ENCODE peak calls at places on chromosomes 12 and 14, in six cellular contexts. One of them, this sample, is unnamed.

GRCh38 chr14:92937229-92937937 is 14.4 kb downstream of the CHGA start:
- DNase-seq in GM13976: no peak
- DNase-seq in HT1080: no peak
- DNase-seq in GM03348: no peak
- DNase-seq in fibroblast of mammary gland: no peak
- DNase-seq in heart left ventricle: no peak
- DNase-seq in this sample: no peak

GRCh38 chr14:75238728-75239455 is 39.7 kb upstream of the FOS start:
- DNase-seq in GM13976: no peak
- DNase-seq in HT1080: no peak
- DNase-seq in GM03348: no peak
- DNase-seq in fibroblast of mammary gland: no peak
- DNase-seq in heart left ventricle: no peak
- DNase-seq in this sample: no peak

GRCh38 chr12:53938276-53939140 is at the start of gene HOXC13:
- DNase-seq in GM13976: peak
- DNase-seq in HT1080: peak
- DNase-seq in GM03348: peak
- DNase-seq in fibroblast of mammary gland: peak
- DNase-seq in heart left ventricle: no peak
- DNase-seq in this sample: no peak

GRCh38 chr12:76260390-76260748 is 87.8 kb downstream of the BBS10 start:
- DNase-seq in GM13976: no peak
- DNase-seq in HT1080: peak
- DNase-seq in GM03348: no peak
- DNase-seq in fibroblast of mammary gland: peak
- DNase-seq in heart left ventricle: no peak
- DNase-seq in this sample: no peak

GRCh38 chr14:99598774-99599173 is 5.2 kb downstream of the CCDC85C start:
- DNase-seq in GM13976: no peak
- DNase-seq in HT1080: no peak
- DNase-seq in GM03348: no peak
- DNase-seq in fibroblast of mammary gland: no peak
- DNase-seq in heart left ventricle: no peak
- DNase-seq in this sample: no peak

GRCh38 chr12:27970391-27970980 is 2.0 kb downstream of the PTHLH start:
- DNase-seq in GM13976: peak
- DNase-seq in HT1080: no peak
- DNase-seq in GM03348: peak
- DNase-seq in fibroblast of mammary gland: peak
- DNase-seq in heart left ventricle: peak
- DNase-seq in this sample: no peak

GRCh38 chr12:95653761-95654546 is 102.7 kb upstream of the USP44 start:
- DNase-seq in GM13976: no peak
- DNase-seq in HT1080: peak
- DNase-seq in GM03348: peak
- DNase-seq in fibroblast of mammary gland: peak
- DNase-seq in heart left ventricle: no peak
- DNase-seq in this sample: no peak

GRCh38 chr12:120089796-120090195 is 26.8 kb downstream of the RAB35 start:
- DNase-seq in GM13976: no peak
- DNase-seq in HT1080: no peak
- DNase-seq in GM03348: no peak
- DNase-seq in fibroblast of mammary gland: no peak
- DNase-seq in heart left ventricle: peak
- DNase-seq in this sample: no peak

GRCh38 chr14:54711812-54712211 is 144.9 kb downstream of the SAMD4A start:
- DNase-seq in GM13976: no peak
- DNase-seq in HT1080: no peak
- DNase-seq in GM03348: no peak
- DNase-seq in fibroblast of mammary gland: no peak
- DNase-seq in heart left ventricle: no peak
- DNase-seq in this sample: no peak

GRCh38 chr14:91901449-91902250 is 34.3 kb upstream of the TC2N start:
- DNase-seq in GM13976: no peak
- DNase-seq in HT1080: no peak
- DNase-seq in GM03348: peak
- DNase-seq in fibroblast of mammary gland: peak
- DNase-seq in heart left ventricle: no peak
- DNase-seq in this sample: no peak

GRCh38 chr12:85639834-85640233 is 196.4 kb downstream of the RASSF9 start:
- DNase-seq in GM13976: no peak
- DNase-seq in HT1080: peak
- DNase-seq in GM03348: no peak
- DNase-seq in fibroblast of mammary gland: no peak
- DNase-seq in heart left ventricle: no peak
- DNase-seq in this sample: no peak

GRCh38 chr12:128951448-128951847 is 98.2 kb downstream of the GLT1D1 start:
- DNase-seq in GM13976: no peak
- DNase-seq in HT1080: peak
- DNase-seq in GM03348: no peak
- DNase-seq in fibroblast of mammary gland: no peak
- DNase-seq in heart left ventricle: no peak
- DNase-seq in this sample: no peak

GRCh38 chr12:54207539-54208267 is 18.9 kb upstream of the SMUG1 start:
- DNase-seq in GM13976: peak
- DNase-seq in HT1080: peak
- DNase-seq in GM03348: peak
- DNase-seq in fibroblast of mammary gland: peak
- DNase-seq in heart left ventricle: peak
- DNase-seq in this sample: peak

GRCh38 chr14:61489932-61490331 is 168.6 kb downstream of the PRKCH start:
- DNase-seq in GM13976: no peak
- DNase-seq in HT1080: no peak
- DNase-seq in GM03348: no peak
- DNase-seq in fibroblast of mammary gland: no peak
- DNase-seq in heart left ventricle: no peak
- DNase-seq in this sample: no peak

GRCh38 chr14:69685217-69685616 is 73.8 kb downstream of the SUSD6 start:
- DNase-seq in GM13976: peak
- DNase-seq in HT1080: peak
- DNase-seq in GM03348: no peak
- DNase-seq in fibroblast of mammary gland: peak
- DNase-seq in heart left ventricle: no peak
- DNase-seq in this sample: peak

GRCh38 chr14:100891501-100892445 is 11.7 kb downstream of the RTL1 start:
- DNase-seq in GM13976: no peak
- DNase-seq in HT1080: no peak
- DNase-seq in GM03348: no peak
- DNase-seq in fibroblast of mammary gland: no peak
- DNase-seq in heart left ventricle: peak
- DNase-seq in this sample: no peak

GRCh38 chr14:49931523-49931922 is 38.6 kb downstream of the ARF6 start:
- DNase-seq in GM13976: no peak
- DNase-seq in HT1080: no peak
- DNase-seq in GM03348: no peak
- DNase-seq in fibroblast of mammary gland: no peak
- DNase-seq in heart left ventricle: no peak
- DNase-seq in this sample: no peak

GRCh38 chr14:32588448-32589320 is 259.6 kb downstream of the AKAP6 start:
- DNase-seq in GM13976: peak
- DNase-seq in HT1080: no peak
- DNase-seq in GM03348: peak
- DNase-seq in fibroblast of mammary gland: peak
- DNase-seq in heart left ventricle: no peak
- DNase-seq in this sample: peak

GRCh38 chr12:51923506-51924365 is 16.4 kb downstream of the ACVRL1 start:
- DNase-seq in GM13976: peak
- DNase-seq in HT1080: peak
- DNase-seq in GM03348: peak
- DNase-seq in fibroblast of mammary gland: peak
- DNase-seq in heart left ventricle: peak
- DNase-seq in this sample: peak

GRCh38 chr12:120235369-120236123 is 30.0 kb downstream of the PXN start:
- DNase-seq in GM13976: no peak
- DNase-seq in HT1080: no peak
- DNase-seq in GM03348: peak
- DNase-seq in fibroblast of mammary gland: peak
- DNase-seq in heart left ventricle: peak
- DNase-seq in this sample: no peak

GRCh38 chr12:116461060-116461459 is 98.1 kb upstream of the MAP1LC3B2 start:
- DNase-seq in GM13976: no peak
- DNase-seq in HT1080: no peak
- DNase-seq in GM03348: no peak
- DNase-seq in fibroblast of mammary gland: no peak
- DNase-seq in heart left ventricle: no peak
- DNase-seq in this sample: no peak